ENCODE peak calls at places on chromosomes 3 and 15, in four cellular contexts. B is activated naive CD8-positive, alpha-beta T cell treated with anti-CD3 and anti-CD28 coated beads for 36 hours; H is NCI-H1436; D is memory B cell. R is an unnamed sample.

GRCh38 chr3:19105826-19106225 is 42.5 kb upstream of the KCNH8 start:
- DNase-seq in B (no peak), H (no peak), D (no peak), R (no peak)

GRCh38 chr15:39365873-39366272 is 215.0 kb upstream of the THBS1 start:
- DNase-seq in B (no peak), H (no peak), D (no peak), R (no peak)

GRCh38 chr3:60260546-60260945 is 990.7 kb downstream of the FHIT start:
- DNase-seq in B (no peak), H (no peak), D (no peak), R (no peak)

GRCh38 chr15:95626501-95627361 is 703.8 kb upstream of the NR2F2 start:
- DNase-seq in B (no peak), H (no peak), D (no peak), R (no peak)

GRCh38 chr3:108569336-108569735 is 19.9 kb downstream of the CIP2A start:
- DNase-seq in B (no peak), H (no peak), D (no peak), R (no peak)

GRCh38 chr3:48689384-48689783 is 3.7 kb upstream of the NCKIPSD start:
- DNase-seq in B (no peak), H (no peak), D (no peak), R (no peak)

GRCh38 chr15:99076555-99077308 is 28.1 kb upstream of the SYNM start:
- DNase-seq in B (peak), H (peak), D (peak), R (peak)

GRCh38 chr15:91881551-91882297 is 28.2 kb downstream of the SLCO3A1 start:
- DNase-seq in B (no peak), H (no peak), D (no peak), R (no peak)

GRCh38 chr3:27431116-27431515 is 53.1 kb downstream of the SLC4A7 start:
- DNase-seq in B (no peak), H (no peak), D (no peak), R (peak)

GRCh38 chr3:89000886-89001285 is 106.5 kb upstream of the EPHA3 start:
- DNase-seq in B (no peak), H (no peak), D (no peak), R (no peak)

R was measured in MG63.